ENCODE peak calls at places on chromosomes 16 and 17, in seven cellular contexts. N is A549, C is cardiac muscle cell, P is heart right ventricle, E is body of pancreas, M is GM23248, D is lower lobe of right lung. Y is an unnamed sample.

GRCh38 chr17:28552201-28552999 is at the start of gene UNC119:
- DNase-seq in N (peak; percentile 59), C (peak; percentile 92), P (peak; percentile 81), E (peak; percentile 79), M (peak; percentile 92), D (peak; percentile 88), Y (peak; percentile 92)

GRCh38 chr17:80912451-80912850 is 79.2 kb upstream of the CHMP6 start:
- DNase-seq in N (no peak), C (no peak), P (no peak), E (no peak), M (no peak), D (no peak), Y (no peak)

GRCh38 chr17:50264263-50265113 is 9.8 kb upstream of the TMEM92 start:
- DNase-seq in N (no peak), C (peak; percentile 35), P (no peak), E (no peak), M (peak; percentile 85), D (no peak), Y (peak; percentile 63)

GRCh38 chr16:1645914-1646525 is 32.1 kb upstream of the JPT2 start:
- DNase-seq in N (peak; percentile 79), C (no peak), P (no peak), E (no peak), M (peak; percentile 46), D (no peak), Y (no peak)

GRCh38 chr17:79619196-79619595 is 8.3 kb upstream of the RBFOX3 start:
- DNase-seq in N (no peak), C (no peak), P (no peak), E (no peak), M (no peak), D (peak; percentile 11), Y (no peak)

GRCh38 chr17:41678907-41679739 is 9.6 kb upstream of the EIF1 start:
- DNase-seq in N (peak; percentile 80), C (no peak), P (no peak), E (peak; percentile 48), M (peak; percentile 66), D (no peak), Y (peak; percentile 30)

GRCh38 chr16:16146380-16147315 is 76.6 kb downstream of the ABCC6 start:
- DNase-seq in N (no peak), C (no peak), P (no peak), E (peak; percentile 22), M (no peak), D (no peak), Y (no peak)

GRCh38 chr17:80605326-80606066 is 60.9 kb downstream of the RPTOR start:
- DNase-seq in N (peak; percentile 23), C (no peak), P (no peak), E (no peak), M (peak; percentile 16), D (no peak), Y (peak; percentile 12)

GRCh38 chr17:17462048-17462824 is 14.6 kb upstream of the MED9 start:
- DNase-seq in N (no peak), C (no peak), P (no peak), E (no peak), M (no peak), D (no peak), Y (no peak)

GRCh38 chr17:4940625-4941021 is 555 bp downstream of the RNF167 start:
- DNase-seq in N (no peak), C (no peak), P (peak; percentile 33), E (no peak), M (peak; percentile 52), D (no peak), Y (peak; percentile 34)

GRCh38 chr17:58153046-58153445 is 4.9 kb downstream of the OR4D1 start:
- DNase-seq in N (no peak), C (no peak), P (no peak), E (no peak), M (no peak), D (no peak), Y (no peak)

GRCh38 chr17:46171939-46172338 is 21.3 kb downstream of the KANSL1 start:
- DNase-seq in N (no peak), C (no peak), P (no peak), E (no peak), M (no peak), D (no peak), Y (no peak)

GRCh38 chr17:37614391-37614790 is 5.2 kb upstream of the SYNRG start:
- DNase-seq in N (no peak), C (no peak), P (no peak), E (no peak), M (peak; percentile 96), D (no peak), Y (peak; percentile 54)

GRCh38 chr17:43994272-43995149 is 9.9 kb upstream of the NAGS start:
- DNase-seq in N (peak; percentile 71), C (peak; percentile 77), P (peak; percentile 69), E (peak; percentile 57), M (peak; percentile 82), D (peak; percentile 80), Y (peak; percentile 88)

GRCh38 chr17:79995691-79996090 is 40.0 kb downstream of the TBC1D16 start:
- DNase-seq in N (no peak), C (no peak), P (no peak), E (no peak), M (peak; percentile 20), D (no peak), Y (no peak)

GRCh38 chr17:68060336-68060735 is 24.8 kb downstream of the KPNA2 start:
- DNase-seq in N (no peak), C (no peak), P (no peak), E (no peak), M (no peak), D (no peak), Y (no peak)

GRCh38 chr17:6476834-6477210 is 32.6 kb downstream of the PIMREG start:
- DNase-seq in N (no peak), C (peak; percentile 41), P (no peak), E (no peak), M (peak; percentile 18), D (no peak), Y (no peak)

DNA sequence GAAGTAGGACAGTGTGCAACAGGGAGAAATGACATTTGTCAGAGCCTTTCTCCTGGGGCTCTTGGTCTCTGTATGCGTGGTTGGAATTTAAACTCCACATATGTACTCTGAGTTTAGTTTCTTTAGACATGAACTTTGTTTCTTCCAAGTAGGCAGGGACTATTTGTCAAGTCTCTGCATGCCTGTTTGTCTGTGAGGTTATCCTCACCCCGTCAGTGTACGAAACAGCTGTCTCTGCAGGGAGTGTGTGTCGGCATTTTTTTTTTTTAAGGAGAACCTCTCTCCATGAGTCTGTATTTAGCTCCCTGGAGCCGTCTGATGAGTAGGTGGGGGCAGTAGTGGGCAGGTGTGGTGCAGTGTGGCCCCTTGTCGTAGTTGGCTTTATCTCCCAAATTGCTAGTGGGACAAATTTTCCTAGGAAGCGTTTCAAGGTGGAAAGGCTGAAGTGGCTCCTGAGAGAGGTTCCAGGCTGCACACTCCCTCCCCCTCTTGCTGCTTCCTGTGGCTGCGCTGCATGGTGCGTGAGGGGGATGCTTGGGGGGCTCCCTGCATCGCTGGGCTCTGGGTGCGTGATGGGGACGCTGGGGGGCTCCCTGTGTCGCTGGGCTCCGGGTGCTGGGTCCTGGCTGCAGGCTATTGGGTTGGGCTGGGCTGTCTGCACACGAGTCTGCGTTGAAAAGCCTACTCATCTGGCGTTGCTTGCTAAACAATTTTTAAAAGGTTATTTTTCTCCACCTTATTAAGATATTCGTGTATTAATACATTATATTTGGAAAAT is 29.9 kb downstream of the NDEL1 start:
- DNase-seq in N (no peak), C (no peak), P (no peak), E (no peak), M (no peak), D (no peak), Y (no peak)
- H3K4me3 ChIP-seq in N (no peak overlapping the region), C (no peak overlapping the region), P (no peak overlapping the region), E (no peak overlapping the region), M (no peak overlapping the region), D (no peak overlapping the region), Y (no peak overlapping the region)

GRCh38 chr16:31869511-31870201 is 4.0 kb upstream of the ZNF267 start:
- DNase-seq in N (no peak), C (peak; percentile 29), P (no peak), E (peak; percentile 77), M (peak; percentile 93), D (peak; percentile 57), Y (peak; percentile 36)
- H3K4me1 ChIP-seq in N (no peaks in the 10 kb centered on the region), C (peaks cover 2% of the 10 kb centered on the region), P (peaks cover under 1% of the 10 kb centered on the region), E (peaks cover 17% of the 10 kb centered on the region), M (peaks cover 14% of the 10 kb centered on the region), D (peaks cover 26% of the 10 kb centered on the region), Y (peaks cover 1% of the 10 kb centered on the region)

GRCh38 chr16:85464342-85465305 is 148.5 kb upstream of the GSE1 start:
- DNase-seq in N (no peak), C (no peak), P (no peak), E (no peak), M (no peak), D (no peak), Y (no peak)

GRCh38 chr16:85461814-85462404 is 151.2 kb upstream of the GSE1 start:
- DNase-seq in N (no peak), C (peak; percentile 95), P (peak; percentile 33), E (no peak), M (peak; percentile 76), D (peak; percentile 75), Y (peak; percentile 59)

GRCh38 chr16:85462405-85463227 is 150.5 kb upstream of the GSE1 start:
- DNase-seq in N (no peak), C (peak; percentile 92), P (peak; percentile 71), E (peak; percentile 49), M (peak; percentile 52), D (no peak), Y (peak; percentile 59)

GRCh38 chr16:85463228-85463611 is 149.9 kb upstream of the GSE1 start:
- DNase-seq in N (no peak), C (peak; percentile 61), P (no peak), E (no peak), M (no peak), D (no peak), Y (no peak)

GRCh38 chr16:85463672-85464071 is 149.4 kb upstream of the GSE1 start:
- DNase-seq in N (no peak), C (no peak), P (no peak), E (no peak), M (no peak), D (no peak), Y (no peak)
- H3K4me3 ChIP-seq in N (no peak overlapping the region), C (peak overlapping the region; percentile 29), P (no peak overlapping the region), E (no peak overlapping the region), M (no peak overlapping the region), D (no peak overlapping the region), Y (peak overlapping the region; percentile 58)

GRCh38 chr17:38777641-38778250 is 21.6 kb downstream of the PIP4K2B start:
- DNase-seq in N (no peak), C (no peak), P (no peak), E (no peak), M (peak; percentile 70), D (no peak), Y (no peak)

GRCh38 chr17:38789185-38789584 is 10.2 kb downstream of the PIP4K2B start:
- DNase-seq in N (no peak), C (no peak), P (no peak), E (no peak), M (peak; percentile 15), D (no peak), Y (peak; percentile 19)

GRCh38 chr17:38786372-38786771 is 13.0 kb downstream of the PIP4K2B start:
- DNase-seq in N (no peak), C (no peak), P (no peak), E (no peak), M (no peak), D (no peak), Y (no peak)

GRCh38 chr17:38779965-38780752 is 19.2 kb downstream of the PIP4K2B start:
- DNase-seq in N (no peak), C (no peak), P (no peak), E (no peak), M (no peak), D (no peak), Y (no peak)

DNA sequence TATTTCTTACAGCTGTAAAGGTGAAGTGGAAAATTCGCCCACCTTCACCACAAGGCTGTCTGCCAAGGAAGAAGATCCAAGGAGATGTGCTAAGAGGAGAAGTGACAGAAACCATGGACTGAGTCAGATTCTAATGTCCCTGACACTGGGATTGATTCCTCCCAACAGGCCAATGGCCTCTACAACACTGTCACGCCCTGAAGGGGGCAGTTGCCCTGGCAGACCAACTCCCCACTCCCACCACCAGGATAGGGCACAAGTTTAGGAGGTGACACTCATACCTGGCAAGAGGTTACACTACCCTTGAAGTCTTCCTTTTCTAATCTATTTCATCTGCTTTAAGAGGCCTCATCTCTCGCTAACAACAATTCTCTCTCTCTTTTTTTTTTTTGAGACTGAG is 16.1 kb downstream of the PIP4K2B start:
- DNase-seq in N (no peak), C (no peak), P (no peak), E (no peak), M (no peak), D (no peak), Y (no peak)
- H3K4me1 ChIP-seq in N (no peaks in the 10 kb centered on the region), C (no peaks in the 10 kb centered on the region), P (no peaks in the 10 kb centered on the region), E (no peaks in the 10 kb centered on the region), M (peaks cover 2% of the 10 kb centered on the region), D (no peaks in the 10 kb centered on the region), Y (no peaks in the 10 kb centered on the region)